ENCODE peak calls at places on chromosomes 13 and 19, in five cellular contexts. Z is DND-41; M is body of pancreas; H is IMR-90; B is effector memory CD4-positive, alpha-beta T cell. S is an unnamed sample.
A peak's percentile ranks its signal among the peaks of the same experiment; 100 is the strongest.

GRCh38 chr13:50576156-50576555 is 267.3 kb downstream of the DLEU7 start:
- DNase-seq in Z (no peak), M (peak; percentile 78), H (no peak), B (no peak), S (no peak)

GRCh38 chr19:39347332-39348227 is 5.4 kb downstream of the SAMD4B start:
- DNase-seq in Z (no peak), M (no peak), H (peak; percentile 53), B (no peak), S (no peak)

GRCh38 chr13:67147257-67148218 is 82.6 kb downstream of the PCDH9 start:
- DNase-seq in Z (no peak), M (no peak), H (peak; percentile 72), B (no peak), S (no peak)

GRCh38 chr19:50932018-50932689 is 20.7 kb downstream of the KLK5 start:
- DNase-seq in Z (no peak), M (no peak), H (no peak), B (no peak), S (no peak)

GRCh38 chr13:74528751-74529513 is 394.7 kb upstream of the KLF12 start:
- DNase-seq in Z (no peak), M (no peak), H (no peak), B (no peak), S (no peak)

GRCh38 chr19:49186108-49186507 is 28.5 kb downstream of the TRPM4 start:
- DNase-seq in Z (no peak), M (no peak), H (no peak), B (no peak), S (no peak)

GRCh38 chr13:70170689-70171088 is 62.4 kb upstream of the KLHL1 start:
- DNase-seq in Z (no peak), M (no peak), H (no peak), B (no peak), S (no peak)

GRCh38 chr19:35051796-35052195 is 10.3 kb downstream of the HPN start:
- DNase-seq in Z (no peak), M (no peak), H (no peak), B (no peak), S (no peak)

GRCh38 chr13:72850959-72851677 is 69.2 kb downstream of the PIBF1 start:
- DNase-seq in Z (no peak), M (no peak), H (no peak), B (no peak), S (no peak)

GRCh38 chr19:43789029-43789428 is 8.3 kb upstream of the KCNN4 start:
- DNase-seq in Z (peak; percentile 59), M (no peak), H (peak; percentile 56), B (no peak), S (no peak)

GRCh38 chr13:48097793-48098192 is 2.9 kb upstream of the MED4 start:
- DNase-seq in Z (no peak), M (no peak), H (no peak), B (no peak), S (no peak)

GRCh38 chr13:26590951-26591350 is 33.5 kb downstream of the WASF3 start:
- DNase-seq in Z (no peak), M (no peak), H (no peak), B (no peak), S (no peak)

GRCh38 chr13:20566424-20566916 is 487 bp upstream of the IFT88 start:
- DNase-seq in Z (no peak), M (peak; percentile 48), H (peak; percentile 85), B (no peak), S (no peak)

GRCh38 chr19:46478356-46478986 is 7.1 kb upstream of the PNMA8A start:
- DNase-seq in Z (no peak), M (no peak), H (peak; percentile 80), B (no peak), S (peak; percentile 26)

GRCh38 chr19:5052515-5052914 is 83.6 kb downstream of the KDM4B start:
- DNase-seq in Z (no peak), M (no peak), H (no peak), B (no peak), S (no peak)

GRCh38 chr13:108269601-108270328 is at the start of gene TNFSF13B:
- DNase-seq in Z (no peak), M (peak; percentile 57), H (peak; percentile 40), B (peak; percentile 11), S (peak; percentile 22)

GRCh38 chr19:46392252-46392801 is 21.0 kb downstream of the CCDC8 start:
- DNase-seq in Z (no peak), M (no peak), H (peak; percentile 63), B (no peak), S (no peak)

GRCh38 chr19:46407891-46408426 is 5.4 kb downstream of the CCDC8 start:
- DNase-seq in Z (no peak), M (no peak), H (no peak), B (no peak), S (no peak)

GRCh38 chr13:51221674-51222509 is at the start of gene FAM124A:
- DNase-seq in Z (peak; percentile 50), M (peak; percentile 51), H (peak; percentile 4), B (no peak), S (peak; percentile 75)

GRCh38 chr19:45677351-45678230 is 9.6 kb downstream of the GIPR start:
- DNase-seq in Z (no peak), M (peak; percentile 99), H (peak; percentile 62), B (peak; percentile 72), S (peak; percentile 69)

GRCh38 chr13:99655351-99656091 is 154.2 kb downstream of the TM9SF2 start:
- DNase-seq in Z (no peak), M (no peak), H (peak; percentile 24), B (peak; percentile 15), S (no peak)
- H3K27ac ChIP-seq in Z (peak overlapping the region; percentile 86), M (no peak overlapping the region), H (no peak overlapping the region), B (no peak overlapping the region), S (no peak overlapping the region)

DNA sequence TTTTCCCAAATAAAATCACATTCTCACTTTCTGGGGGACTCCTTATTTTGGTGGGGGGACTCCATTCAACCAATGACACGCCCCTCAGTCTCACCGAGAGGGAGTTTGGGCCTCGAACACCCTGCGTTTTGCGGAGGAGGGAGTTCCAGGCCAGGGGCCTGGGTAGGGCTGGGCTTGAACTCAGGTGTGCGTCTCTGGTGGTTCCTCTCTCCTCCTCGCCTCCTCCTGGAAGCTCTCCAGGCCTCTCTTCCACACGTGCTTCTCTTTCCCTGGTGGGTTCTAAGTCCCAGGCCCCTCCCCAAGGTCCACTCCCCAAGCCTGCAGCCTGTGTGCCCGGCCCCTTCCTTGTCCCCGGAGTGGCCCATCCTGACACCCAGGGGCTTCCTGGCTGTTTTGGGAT is 14.7 kb downstream of the MEX3D start:
- DNase-seq in Z (no peak), M (no peak), H (no peak), B (no peak), S (no peak)
- H3K27me3 ChIP-seq in Z (no peaks in the 10 kb centered on the region), M (no peaks in the 10 kb centered on the region), H (no peaks in the 10 kb centered on the region), B (no peaks in the 10 kb centered on the region), S (no peaks in the 10 kb centered on the region)

GRCh38 chr13:113483504-113484287 is 6.8 kb downstream of the DCUN1D2 start:
- DNase-seq in Z (no peak), M (no peak), H (no peak), B (no peak), S (no peak)
- H3K4me3 ChIP-seq in Z (no peak overlapping the region), M (no peak overlapping the region), H (no peak overlapping the region), B (no peak overlapping the region), S (no peak overlapping the region)

GRCh38 chr13:98896083-98896867 is 81.6 kb downstream of the DOCK9 start:
- DNase-seq in Z (no peak), M (no peak), H (no peak), B (no peak), S (no peak)

GRCh38 chr13:98896868-98897144 is 81.1 kb downstream of the DOCK9 start:
- DNase-seq in Z (no peak), M (no peak), H (no peak), B (no peak), S (no peak)

GRCh38 chr13:98905199-98905598 is 72.7 kb downstream of the DOCK9 start:
- DNase-seq in Z (no peak), M (no peak), H (no peak), B (no peak), S (no peak)

GRCh38 chr13:98897706-98898105 is 80.2 kb downstream of the DOCK9 start:
- DNase-seq in Z (no peak), M (no peak), H (no peak), B (no peak), S (no peak)

GRCh38 chr13:98900442-98900841 is 77.4 kb downstream of the DOCK9 start:
- DNase-seq in Z (no peak), M (no peak), H (no peak), B (no peak), S (no peak)
- H3K27ac ChIP-seq in Z (no peak overlapping the region), M (no peak overlapping the region), H (no peak overlapping the region), B (no peak overlapping the region), S (no peak overlapping the region)

DNA sequence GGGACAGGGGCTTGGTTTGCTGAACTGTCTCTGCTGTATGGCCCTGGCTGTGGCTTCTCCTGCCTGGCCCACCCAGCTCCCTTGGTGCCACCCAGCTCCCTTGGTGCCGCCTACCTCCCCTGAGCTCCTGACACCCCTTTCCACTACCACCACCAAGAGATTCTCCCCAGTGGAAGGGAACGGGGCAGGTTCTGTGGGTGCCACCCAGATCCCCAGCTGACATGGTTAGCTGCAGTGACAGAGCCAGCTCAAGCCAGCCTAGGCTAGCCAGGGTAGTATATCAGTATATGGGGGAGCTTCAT is 28.5 kb upstream of the POP4 start:
- DNase-seq in Z (no peak), M (no peak), H (no peak), B (no peak), S (no peak)
- H3K27me3 ChIP-seq in Z (peaks cover 12% of the 10 kb centered on the region), M (no peaks in the 10 kb centered on the region), H (peaks cover 6% of the 10 kb centered on the region), B (peaks cover 8% of the 10 kb centered on the region), S (no peaks in the 10 kb centered on the region)

GRCh38 chr13:102556806-102557205 is 40.0 kb upstream of the TPP2 start:
- DNase-seq in Z (no peak), M (no peak), H (no peak), B (no peak), S (no peak)
- H3K4me3 ChIP-seq in Z (no peak overlapping the region), M (no peak overlapping the region), H (no peak overlapping the region), B (no peak overlapping the region), S (no peak overlapping the region)

GRCh38 chr19:55341191-55342043 is 1.7 kb downstream of the KMT5C start:
- DNase-seq in Z (peak; percentile 84), M (peak; percentile 83), H (peak; percentile 33), B (peak; percentile 25), S (no peak)
- H3K27ac ChIP-seq in Z (peak overlapping the region; percentile 89), M (peak overlapping the region; percentile 95), H (no peak overlapping the region), B (peak overlapping the region; percentile 77), S (peak overlapping the region; percentile 93)

DNA sequence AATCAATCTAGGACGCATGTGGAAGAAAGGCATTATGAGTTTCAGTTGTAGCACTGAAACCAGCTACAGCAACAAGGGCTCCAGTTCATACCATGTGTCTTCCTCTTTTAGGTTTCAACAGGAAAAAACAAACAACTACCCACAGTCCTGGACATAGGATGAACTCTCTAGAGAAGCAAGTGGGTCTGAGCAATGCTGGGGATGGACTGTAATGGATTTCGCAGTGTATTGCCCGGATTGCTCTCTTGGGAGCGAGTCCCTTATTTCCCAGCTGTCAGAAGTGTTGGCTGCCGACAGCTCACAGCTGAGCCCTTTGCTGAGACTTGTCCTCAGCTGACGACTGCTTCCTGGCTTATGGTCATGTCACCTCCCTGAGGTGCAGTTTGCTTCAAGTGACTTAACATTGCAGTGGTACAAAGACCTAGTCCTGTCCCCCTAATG is 12.1 kb upstream of the MYCBP2 start:
- DNase-seq in Z (no peak), M (no peak), H (no peak), B (no peak), S (no peak)
- H3K27me3 ChIP-seq in Z (no peaks in the 10 kb centered on the region), M (no peaks in the 10 kb centered on the region), H (peaks cover 35% of the 10 kb centered on the region), B (no peaks in the 10 kb centered on the region), S (no peaks in the 10 kb centered on the region)

GRCh38 chr13:99237981-99238662 is 20.1 kb downstream of the GPR18 start:
- DNase-seq in Z (no peak), M (no peak), H (no peak), B (no peak), S (peak; percentile 30)
- H3K4me3 ChIP-seq in Z (no peak overlapping the region), M (no peak overlapping the region), H (no peak overlapping the region), B (peak overlapping the region; percentile 51), S (peak overlapping the region; percentile 26)

S was measured in naive thymus-derived CD4-positive, alpha-beta T cell.